ENCODE peak calls at places on chromosomes 13 and 19, in four cellular contexts. K, U, V and B are unnamed samples.
A peak's percentile ranks its signal among the peaks of the same experiment; 100 is the strongest.

GRCh38 chr19:6721773-6722172 is 1.3 kb upstream of the C3 start:
- DNase-seq in K (no peak), U (no peak), V (no peak), B (no peak)

GRCh38 chr13:50693755-50694154 is 149.7 kb downstream of the DLEU7 start:
- DNase-seq in K (no peak), U (peak; percentile 46), V (no peak), B (no peak)

GRCh38 chr13:106475852-106476251 is 59.6 kb downstream of the EFNB2 start:
- DNase-seq in K (no peak), U (no peak), V (no peak), B (no peak)

GRCh38 chr19:27657271-27658051 is 1555.5 kb downstream of the UQCRFS1 start:
- DNase-seq in K (no peak), U (no peak), V (no peak), B (no peak)

GRCh38 chr13:110054041-110054440 is 252.9 kb downstream of the COL4A1 start:
- DNase-seq in K (no peak), U (no peak), V (no peak), B (no peak)

GRCh38 chr13:102881819-102882686 is 36.2 kb downstream of the ERCC5 start:
- DNase-seq in K (no peak), U (no peak), V (no peak), B (no peak)

GRCh38 chr13:46041335-46041934 is 11.1 kb downstream of the ZC3H13 start:
- DNase-seq in K (no peak), U (no peak), V (no peak), B (no peak)

GRCh38 chr13:41061914-41062837 is 867 bp downstream of the WBP4 start:
- DNase-seq in K (peak; percentile 72), U (no peak), V (no peak), B (peak; percentile 49)